ENCODE peak calls at places on chromosomes 13 and 19, in seven cellular contexts. Y, A, D, F, K, O and W are unnamed samples.

GRCh38 chr13:113967729-113968462 is 6.0 kb downstream of the C13orf46 start:
- DNase-seq in Y (no peak), K (no peak), A (no peak), F (no peak), D (no peak), O (peak; percentile 24), W (no peak)

GRCh38 chr13:38743499-38743898 is 56.6 kb downstream of the FREM2 start:
- DNase-seq in Y (no peak), K (no peak), O (no peak), D (no peak), A (no peak), F (no peak), W (no peak)

GRCh38 chr13:32535140-32535539 is 3.5 kb downstream of the N4BP2L2 start:
- DNase-seq in A (no peak), F (no peak), Y (no peak), O (no peak), K (no peak), D (no peak), W (no peak)

GRCh38 chr19:42053037-42053935 is 16.7 kb downstream of the GRIK5 start:
- DNase-seq in K (no peak), Y (no peak), F (no peak), A (no peak), O (no peak), D (no peak), W (no peak)

GRCh38 chr19:3149089-3149488 is 13.3 kb downstream of the GNA15 start:
- DNase-seq in A (no peak), O (peak; percentile 21), F (no peak), K (no peak), Y (no peak), D (no peak), W (no peak)

GRCh38 chr13:91955546-91956355 is 557.3 kb downstream of the GPC5 start:
- DNase-seq in F (no peak), D (no peak), Y (no peak), A (no peak), K (no peak), O (no peak), W (no peak)

GRCh38 chr13:99228737-99229691 is 28.4 kb downstream of the UBAC2 start:
- DNase-seq in A (no peak), K (no peak), O (no peak), Y (peak; percentile 42), F (peak; percentile 67), D (no peak), W (no peak)

GRCh38 chr19:23832717-23833327 is 74.1 kb upstream of the ZNF681 start:
- DNase-seq in A (no peak), Y (no peak), D (no peak), K (no peak), O (no peak), F (no peak), W (no peak)